ENCODE peak calls at places on chromosomes 7 and 10, in eight cellular contexts. R is IMR-90, M is WTC11, L is A549, A is H1, P is K562, I is SK-N-SH, Q is GM12878. S is an unnamed sample.

GRCh38 chr7:128906766-128907559 is 3.5 kb downstream of the KCP start:
- DNase-seq in M (no peak), Q (no peak), I (peak), P (no peak), A (no peak), L (no peak), R (no peak), S (no peak)

GRCh38 chr7:41698726-41699125 is 4.2 kb downstream of the INHBA start:
- DNase-seq in Q (no peak), A (no peak), L (no peak), I (no peak), R (peak), P (no peak), M (no peak), S (no peak)

GRCh38 chr10:6507311-6507710 is 72.8 kb downstream of the PRKCQ start:
- DNase-seq in I (no peak), A (no peak), L (no peak), M (no peak), P (no peak), R (no peak), Q (peak), S (no peak)

GRCh38 chr10:84766923-84767322 is 438.5 kb downstream of the CCSER2 start:
- DNase-seq in I (no peak), M (no peak), P (no peak), Q (no peak), R (no peak), A (no peak), L (no peak), S (no peak)

GRCh38 chr7:155856656-155857055 is 44.4 kb upstream of the SHH start:
- DNase-seq in A (no peak), R (no peak), L (no peak), P (no peak), I (no peak), M (no peak), Q (no peak), S (no peak)

GRCh38 chr10:86958109-86958830 is at the start of gene SNCG:
- DNase-seq in M (no peak), L (no peak), R (no peak), P (peak), I (no peak), Q (no peak), A (no peak), S (no peak)

GRCh38 chr7:130149575-130150139 is 55.5 kb downstream of the TMEM209 start:
- DNase-seq in P (no peak), M (no peak), A (no peak), I (no peak), Q (no peak), R (no peak), L (no peak), S (no peak)

GRCh38 chr7:42263971-42264370 is 27.0 kb upstream of the GLI3 start:
- DNase-seq in A (no peak), L (no peak), R (no peak), M (no peak), I (no peak), P (no peak), Q (no peak), S (no peak)

GRCh38 chr7:150716368-150716767 is at the start of gene GIMAP1:
- DNase-seq in M (no peak), R (no peak), Q (no peak), A (no peak), I (no peak), L (no peak), P (no peak), S (no peak)

GRCh38 chr7:116449950-116450349 is 49.6 kb upstream of the CAV2 start:
- DNase-seq in L (no peak), Q (no peak), I (no peak), A (no peak), P (no peak), R (no peak), M (no peak), S (no peak)

GRCh38 chr7:95396136-95397032 is at the start of gene PON3:
- DNase-seq in I (no peak), A (no peak), M (peak), Q (no peak), L (peak), P (peak), R (no peak), S (peak)

GRCh38 chr7:157020514-157021070 is 10.1 kb upstream of the MNX1 start:
- DNase-seq in I (peak), L (no peak), R (no peak), Q (no peak), A (no peak), P (no peak), M (no peak), S (no peak)

GRCh38 chr10:86344714-86345161 is 21.9 kb downstream of the GRID1 start:
- DNase-seq in P (no peak), A (no peak), M (peak), Q (no peak), R (no peak), I (no peak), L (no peak), S (no peak)

GRCh38 chr7:114026486-114027089 is 107.8 kb upstream of the PPP1R3A start:
- DNase-seq in Q (no peak), M (no peak), I (peak), P (peak), A (no peak), R (peak), L (peak), S (peak)

GRCh38 chr10:69407621-69408301 is 9.0 kb downstream of the TACR2 start:
- DNase-seq in L (peak), M (no peak), Q (no peak), I (peak), P (no peak), A (no peak), R (no peak), S (no peak)

GRCh38 chr10:4504550-4504949 is 321.5 kb upstream of the AKR1E2 start:
- DNase-seq in M (no peak), Q (no peak), P (no peak), I (no peak), R (no peak), A (no peak), L (no peak), S (no peak)

GRCh38 chr7:108972009-108972408 is 402.3 kb downstream of the DNAJB9 start:
- DNase-seq in M (no peak), A (no peak), R (no peak), I (no peak), L (no peak), P (no peak), Q (no peak), S (no peak)

GRCh38 chr7:120273476-120273975 is 551 bp downstream of the KCND2 start:
- DNase-seq in L (no peak), M (peak), A (no peak), Q (peak), R (no peak), I (peak), P (no peak), S (peak)

GRCh38 chr10:62623223-62623622 is 181.3 kb upstream of the ADO start:
- DNase-seq in Q (no peak), L (no peak), P (no peak), M (no peak), A (no peak), I (no peak), R (no peak), S (no peak)

GRCh38 chr10:131949041-131949862 is 32.5 kb downstream of the BNIP3 start:
- DNase-seq in A (no peak), I (no peak), M (no peak), R (no peak), P (no peak), Q (no peak), L (no peak), S (no peak)

GRCh38 chr10:31630866-31631567 is 297.6 kb downstream of the ARHGAP12 start:
- DNase-seq in M (no peak), R (no peak), A (no peak), Q (peak), I (no peak), P (no peak), L (no peak), S (no peak)

GRCh38 chr10:118966131-118967125 is 63.1 kb upstream of the NANOS1 start:
- DNase-seq in M (no peak), I (peak), A (no peak), Q (no peak), L (no peak), R (no peak), P (no peak), S (no peak)

GRCh38 chr7:41733063-41733398 is 30.1 kb upstream of the INHBA start:
- DNase-seq in Q (no peak), I (no peak), P (no peak), M (no peak), L (no peak), R (peak), A (no peak), S (no peak)

GRCh38 chr10:8273749-8274148 is 219.3 kb downstream of the GATA3 start:
- DNase-seq in Q (no peak), M (no peak), I (no peak), R (no peak), A (no peak), P (no peak), L (no peak), S (no peak)

GRCh38 chr7:134931487-134931886 is 54.8 kb upstream of the AGBL3 start:
- DNase-seq in A (no peak), P (no peak), R (no peak), Q (no peak), M (no peak), L (no peak), I (no peak), S (no peak)

GRCh38 chr7:157397751-157398691 is 61.2 kb downstream of the DNAJB6 start:
- DNase-seq in Q (no peak), M (peak), I (peak), R (peak), P (peak), A (no peak), L (peak), S (peak)

GRCh38 chr10:47025540-47026300 is 114.5 kb downstream of the PTPN20 start:
- DNase-seq in I (peak), R (peak), P (no peak), L (no peak), A (no peak), Q (no peak), M (no peak), S (no peak)

GRCh38 chr7:48360574-48360973 is 189.3 kb downstream of the ABCA13 start:
- DNase-seq in R (peak), P (no peak), L (no peak), A (no peak), Q (no peak), M (no peak), I (no peak), S (no peak)

GRCh38 chr10:128884496-128884895 is 582.5 kb upstream of the MGMT start:
- DNase-seq in M (no peak), L (no peak), P (no peak), R (no peak), I (no peak), A (no peak), Q (no peak), S (no peak)
- TF ChIP-seq USF2 in M (no peak), L (no peak), P (no peak), R (no peak), I (no peak), A (no peak), Q (no peak), S (no peak)

GRCh38 chr7:100584046-100584676 is 1.8 kb downstream of the LRCH4 start:
- DNase-seq in I (no peak), A (no peak), Q (no peak), M (no peak), L (no peak), R (peak), P (no peak), S (no peak)
- TF ChIP-seq USF2 in I (no peak), A (no peak), Q (no peak), M (no peak), L (no peak), R (no peak), P (no peak), S (no peak)

DNA sequence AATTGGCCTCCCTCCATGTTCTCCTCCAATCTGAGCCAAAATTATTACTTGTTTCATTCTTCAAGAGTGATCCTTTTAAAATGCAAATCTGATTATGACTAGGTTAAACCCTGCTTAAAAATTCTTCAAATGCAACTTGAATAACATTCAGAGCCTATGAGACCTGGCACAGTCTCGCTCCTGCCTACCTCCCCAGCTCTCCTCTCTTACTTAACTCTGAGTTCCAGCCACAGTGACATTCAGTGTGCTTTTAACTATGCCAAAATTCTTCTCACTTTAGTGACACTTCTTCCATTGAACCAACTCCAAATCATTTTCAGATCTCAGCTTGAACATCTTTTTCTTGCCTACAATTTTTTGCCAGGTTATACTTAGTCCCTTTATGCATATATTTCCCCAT is 68.8 kb downstream of the TMEM168 start:
- DNase-seq in A (no peak), Q (no peak), P (no peak), M (no peak), R (no peak), I (no peak), L (no peak), S (no peak)
- TF ChIP-seq USF2 in A (no peak), Q (no peak), P (no peak), M (no peak), R (no peak), I (no peak), L (no peak), S (no peak)

DNA sequence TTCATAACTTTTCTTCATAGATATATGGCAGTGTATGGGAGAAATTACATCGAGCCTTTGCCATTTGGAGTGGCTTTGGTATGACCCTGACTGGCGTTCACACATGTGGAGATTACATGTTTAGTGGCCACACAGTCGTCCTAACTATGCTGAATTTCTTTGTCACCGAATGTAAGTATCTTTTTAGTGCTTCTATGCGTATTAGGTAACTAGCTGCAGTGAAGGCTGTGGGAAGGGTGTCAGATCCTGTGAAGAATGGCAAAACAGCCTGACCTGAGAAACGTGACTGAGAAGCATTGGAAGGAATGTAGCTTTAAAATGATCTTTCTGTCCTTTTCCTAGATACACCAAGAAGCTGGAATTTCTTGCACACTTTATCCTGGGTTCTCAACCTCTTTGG is 34.5 kb upstream of the VDAC2 start:
- DNase-seq in M (no peak), P (no peak), I (no peak), R (no peak), A (no peak), Q (no peak), L (no peak), S (no peak)
- TF ChIP-seq USF2 in M (no peak), P (no peak), I (no peak), R (no peak), A (no peak), Q (no peak), L (no peak), S (no peak)

GRCh38 chr10:125145636-125146035 is 14.7 kb downstream of the CTBP2 start:
- DNase-seq in P (no peak), Q (no peak), M (no peak), L (no peak), I (no peak), R (no peak), A (no peak), S (no peak)

GRCh38 chr10:125148021-125148439 is 12.3 kb downstream of the CTBP2 start:
- DNase-seq in I (no peak), R (no peak), A (no peak), P (peak), Q (no peak), L (no peak), M (peak), S (no peak)

GRCh38 chr10:125144693-125145623 is 15.4 kb downstream of the CTBP2 start:
- DNase-seq in L (peak), I (peak), R (peak), Q (no peak), P (peak), A (no peak), M (peak), S (no peak)

GRCh38 chr10:125148576-125148975 is 11.8 kb downstream of the CTBP2 start:
- DNase-seq in M (no peak), P (no peak), Q (no peak), R (no peak), A (no peak), L (no peak), I (no peak), S (no peak)

GRCh38 chr10:125146791-125147604 is 13.4 kb downstream of the CTBP2 start:
- DNase-seq in R (peak), P (no peak), I (no peak), Q (no peak), A (no peak), L (no peak), M (no peak), S (no peak)
- TF ChIP-seq USF2 in R (no peak), P (no peak), I (no peak), Q (no peak), A (no peak), L (no peak), M (no peak), S (no peak)

GRCh38 chr10:66678521-66678920 is 247.3 kb upstream of the LRRTM3 start:
- DNase-seq in R (peak), I (no peak), P (no peak), A (no peak), M (no peak), L (no peak), Q (no peak), S (no peak)
- TF ChIP-seq USF2 in R (no peak), I (no peak), P (no peak), A (no peak), M (no peak), L (no peak), Q (no peak), S (no peak)

GRCh38 chr10:22006379-22006884 is 2.9 kb upstream of the DNAJC1 start:
- DNase-seq in I (no peak), P (no peak), A (no peak), L (no peak), R (no peak), Q (no peak), M (no peak), S (no peak)

GRCh38 chr10:22003964-22004281 is 393 bp upstream of the DNAJC1 start:
- DNase-seq in L (no peak), M (no peak), I (no peak), P (no peak), R (no peak), Q (no peak), A (no peak), S (no peak)

GRCh38 chr10:22005763-22006162 is 2.2 kb upstream of the DNAJC1 start:
- DNase-seq in A (no peak), M (no peak), P (no peak), L (no peak), Q (no peak), R (no peak), I (no peak), S (no peak)

GRCh38 chr10:22003111-22003963 is at the start of gene DNAJC1:
- DNase-seq in I (peak), P (peak), R (peak), L (peak), M (peak), Q (peak), A (peak), S (peak)

GRCh38 chr10:22002531-22003110 is 909 bp downstream of the DNAJC1 start:
- DNase-seq in I (no peak), P (no peak), M (no peak), Q (no peak), A (no peak), L (no peak), R (peak), S (peak)
- TF ChIP-seq USF2 in I (no peak), P (no peak), M (no peak), Q (no peak), A (no peak), L (no peak), R (no peak), S (no peak)

DNA sequence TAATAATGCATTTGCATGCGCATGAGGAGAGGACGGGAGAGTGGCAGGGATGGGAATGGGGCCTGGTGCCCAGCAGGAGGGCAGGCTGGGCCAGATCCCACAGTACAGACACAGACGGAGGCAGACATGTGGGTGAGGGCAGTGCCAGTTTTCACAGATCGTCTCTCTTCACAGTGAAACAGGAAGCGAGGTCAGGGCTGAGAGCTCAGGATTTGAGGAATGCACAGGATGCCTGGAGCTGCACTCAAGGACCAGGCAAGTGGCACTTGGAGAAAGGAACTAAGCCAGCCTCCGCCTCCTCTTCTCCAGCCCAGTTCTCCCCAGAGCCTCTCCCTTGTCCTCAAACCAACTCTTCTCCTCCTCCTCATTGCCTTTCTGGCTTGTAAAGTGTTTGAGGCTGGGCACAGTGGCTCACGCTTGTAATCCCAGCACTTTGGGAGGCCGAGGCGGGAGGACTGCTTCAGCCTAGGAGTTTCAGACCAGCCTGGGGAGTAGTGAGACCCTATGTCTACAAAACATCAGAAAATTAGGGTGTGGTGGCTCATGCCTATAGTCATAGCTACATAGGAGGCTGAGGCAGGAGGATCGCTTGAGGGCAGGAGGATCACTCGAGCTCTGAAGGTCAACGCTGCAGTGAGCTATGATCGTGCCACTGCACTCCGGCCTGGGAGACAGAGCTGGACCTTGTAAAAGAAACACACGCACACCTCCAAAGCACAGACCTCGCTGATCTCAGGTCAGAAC is 115.2 kb downstream of the HIP1 start:
- DNase-seq in M (peak), L (no peak), R (peak), A (no peak), P (no peak), I (no peak), Q (no peak), S (no peak)
- TF ChIP-seq USF2 in M (no peak), L (no peak), R (no peak), A (no peak), P (no peak), I (no peak), Q (no peak), S (no peak)

DNA sequence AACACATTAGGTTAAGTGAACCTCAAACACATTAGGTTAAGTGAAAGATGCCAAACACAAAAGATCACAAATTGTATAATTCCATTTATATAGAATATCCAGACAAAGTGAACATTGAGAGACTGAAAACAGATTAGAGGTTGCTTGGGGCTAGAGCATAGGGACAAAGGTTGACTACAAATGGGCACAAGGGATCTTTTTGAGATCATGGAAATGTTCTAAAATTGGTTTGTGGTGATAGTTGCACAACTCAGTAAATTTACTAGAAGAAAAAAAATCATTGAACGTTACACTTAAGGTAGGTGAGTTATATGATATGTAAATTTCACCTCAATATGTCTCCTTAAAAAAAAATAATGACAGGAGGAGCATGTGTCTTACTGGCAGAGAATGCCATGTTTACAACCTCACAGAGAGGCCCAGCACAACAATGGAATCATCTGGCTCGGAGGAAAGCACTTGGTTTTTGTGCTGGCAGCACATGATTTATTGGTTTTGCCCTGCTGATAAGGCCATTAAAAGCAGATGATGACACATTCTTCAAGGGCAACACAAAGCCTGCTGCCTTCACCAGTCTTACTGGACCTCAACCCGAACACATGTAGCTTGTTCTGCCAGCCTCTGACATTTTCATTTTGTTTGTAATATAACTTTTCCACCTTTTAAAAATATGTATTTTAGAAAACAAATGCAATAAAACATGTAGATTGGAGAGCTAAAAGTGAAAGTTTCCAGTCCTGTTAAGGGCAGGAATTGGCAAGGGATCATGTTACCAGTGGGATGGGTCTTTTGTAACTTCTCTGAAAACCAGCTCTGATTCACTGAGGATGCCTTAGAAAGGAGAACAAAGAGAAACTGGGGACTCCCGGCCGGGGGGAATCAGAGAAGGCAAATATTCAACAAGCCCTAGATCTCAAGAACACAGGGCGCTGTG is 11.9 kb upstream of the LMOD2 start:
- DNase-seq in M (peak), A (peak), Q (no peak), I (peak), P (no peak), L (no peak), R (peak), S (peak)
- TF ChIP-seq USF2 in M (no peak), A (no peak), Q (no peak), I (no peak), P (no peak), L (no peak), R (no peak), S (no peak)

GRCh38 chr7:147563669-147564068 is 1026.9 kb upstream of the C7orf33 start:
- DNase-seq in L (no peak), P (no peak), A (no peak), Q (no peak), I (no peak), M (no peak), R (no peak), S (no peak)
- TF ChIP-seq USF2 in L (no peak), P (no peak), A (no peak), Q (no peak), I (no peak), M (no peak), R (no peak), S (no peak)